ENCODE peak calls at places on chromosomes 16 and 17, in six cellular contexts. U is LHCN-M2, M is fibroblast of lung, W is body of pancreas, D is posterior vena cava, G is iPS-NIHi11. X is an unnamed sample.
A peak's percentile ranks its signal among the peaks of the same experiment; 100 is the strongest.

GRCh38 chr17:66661411-66661843 is 173.5 kb upstream of the CACNG5 start:
- DNase-seq in D (no peak), W (no peak), M (peak; percentile 63), U (peak; percentile 41), G (no peak), X (no peak)

GRCh38 chr17:3678095-3678820 is 9.6 kb downstream of the EMC6 start:
- DNase-seq in G (peak; percentile 78), M (peak; percentile 71), U (no peak), D (no peak), W (no peak), X (peak; percentile 68)

GRCh38 chr16:67173808-67174705 is 3.7 kb downstream of the NOL3 start:
- DNase-seq in M (peak; percentile 86), U (peak; percentile 93), D (peak; percentile 95), W (peak; percentile 88), G (peak; percentile 70), X (peak; percentile 94)

GRCh38 chr16:84212154-84212553 is 21.2 kb downstream of the ADAD2 start:
- DNase-seq in W (no peak), D (no peak), U (no peak), G (no peak), M (no peak), X (no peak)

GRCh38 chr17:52148969-52149351 is 9.6 kb downstream of the CA10 start:
- DNase-seq in U (no peak), G (no peak), M (peak; percentile 11), W (no peak), D (no peak), X (no peak)

GRCh38 chr16:88416686-88417085 is 33.9 kb downstream of the ZNF469 start:
- DNase-seq in M (no peak), G (no peak), U (no peak), D (no peak), W (no peak), X (peak; percentile 79)

GRCh38 chr17:65519471-65519870 is 42.0 kb downstream of the AXIN2 start:
- DNase-seq in U (no peak), W (no peak), M (peak; percentile 76), D (peak; percentile 48), G (no peak), X (no peak)

GRCh38 chr17:51120357-51120738 is 320 bp downstream of the SPAG9 start:
- DNase-seq in U (peak; percentile 39), W (no peak), G (peak; percentile 60), M (peak; percentile 42), D (no peak), X (no peak)

GRCh38 chr16:89960966-89961365 is 12.4 kb downstream of the DEF8 start:
- DNase-seq in M (no peak), G (no peak), W (no peak), D (no peak), U (no peak), X (no peak)

GRCh38 chr16:10964891-10965326 is 20.5 kb downstream of the CLEC16A start:
- DNase-seq in D (no peak), U (no peak), M (peak; percentile 40), W (no peak), G (no peak), X (no peak)

X was measured in upper lobe of left lung.